ENCODE peak calls at places on chromosomes 11 and 22, in seven cellular contexts. U is epithelial cell of proximal tubule, L is Caco-2, R is left ventricle myocardium inferior, A is fibroblast of villous mesenchyme, B is A549, T is WERI-Rb-1. K is an unnamed sample.

GRCh38 chr22:28012811-28013460 is 93.9 kb upstream of the PITPNB start:
- DNase-seq in R (peak; percentile 0), U (no peak), L (no peak), T (no peak), B (no peak), A (no peak), K (no peak)

GRCh38 chr11:28701760-28702449 is 593.7 kb downstream of the METTL15 start:
- DNase-seq in R (no peak), L (no peak), B (peak; percentile 85), T (no peak), A (no peak), U (peak; percentile 33), K (peak; percentile 29)

GRCh38 chr11:19013181-19013857 is 47.2 kb downstream of the MRGPRX2 start:
- DNase-seq in B (peak; percentile 14), T (peak; percentile 15), A (no peak), U (no peak), R (no peak), L (no peak), K (no peak)

GRCh38 chr11:19326499-19326898 is 85.8 kb upstream of the E2F8 start:
- DNase-seq in A (peak; percentile 42), T (no peak), U (no peak), B (no peak), R (no peak), L (no peak), K (peak; percentile 9)

GRCh38 chr11:22162754-22163153 is 30.1 kb upstream of the ANO5 start:
- DNase-seq in T (no peak), B (no peak), U (no peak), A (no peak), L (no peak), R (no peak), K (no peak)

GRCh38 chr11:508956-509355 is 1.9 kb upstream of the RNH1 start:
- DNase-seq in L (no peak), B (no peak), T (no peak), A (no peak), R (no peak), U (no peak), K (no peak)

GRCh38 chr11:120326845-120327281 is 1.8 kb downstream of the TLCD5 start:
- DNase-seq in U (no peak), B (peak; percentile 35), T (no peak), L (no peak), R (no peak), A (peak; percentile 80), K (no peak)

GRCh38 chr11:134482865-134483264 is 70.8 kb upstream of the B3GAT1 start:
- DNase-seq in T (no peak), A (no peak), R (no peak), B (no peak), U (no peak), L (no peak), K (no peak)

GRCh38 chr11:112172362-112172994 is 2.8 kb upstream of the BCO2 start:
- DNase-seq in B (no peak), R (no peak), L (no peak), A (peak; percentile 48), U (no peak), T (no peak), K (peak; percentile 52)

GRCh38 chr11:118401880-118402590 is 629 bp downstream of the ATP5MG start:
- DNase-seq in A (peak; percentile 93), L (no peak), U (peak; percentile 90), B (peak; percentile 10), R (no peak), T (no peak), K (peak; percentile 53)

GRCh38 chr11:88363566-88364169 is 26.1 kb upstream of the CTSC start:
- DNase-seq in U (no peak), T (no peak), A (peak; percentile 51), R (no peak), B (no peak), L (no peak), K (no peak)

GRCh38 chr11:69598147-69598546 is 42.8 kb upstream of the CCND1 start:
- DNase-seq in R (no peak), U (no peak), L (no peak), T (no peak), A (no peak), B (peak; percentile 47), K (peak; percentile 25)

GRCh38 chr11:9783986-9784385 is 120.1 kb downstream of the SWAP70 start:
- DNase-seq in R (no peak), T (no peak), U (no peak), B (no peak), L (no peak), A (no peak), K (no peak)

GRCh38 chr11:9784602-9785315 is 120.9 kb downstream of the SWAP70 start:
- DNase-seq in R (no peak), U (no peak), T (no peak), L (no peak), A (peak; percentile 45), B (no peak), K (no peak)

GRCh38 chr11:9777525-9777924 is 113.6 kb downstream of the SWAP70 start:
- DNase-seq in T (no peak), L (no peak), A (no peak), B (no peak), U (no peak), R (no peak), K (no peak)

GRCh38 chr11:9777066-9777465 is 113.2 kb downstream of the SWAP70 start:
- DNase-seq in A (no peak), B (no peak), L (no peak), R (no peak), U (no peak), T (no peak), K (no peak)

DNA sequence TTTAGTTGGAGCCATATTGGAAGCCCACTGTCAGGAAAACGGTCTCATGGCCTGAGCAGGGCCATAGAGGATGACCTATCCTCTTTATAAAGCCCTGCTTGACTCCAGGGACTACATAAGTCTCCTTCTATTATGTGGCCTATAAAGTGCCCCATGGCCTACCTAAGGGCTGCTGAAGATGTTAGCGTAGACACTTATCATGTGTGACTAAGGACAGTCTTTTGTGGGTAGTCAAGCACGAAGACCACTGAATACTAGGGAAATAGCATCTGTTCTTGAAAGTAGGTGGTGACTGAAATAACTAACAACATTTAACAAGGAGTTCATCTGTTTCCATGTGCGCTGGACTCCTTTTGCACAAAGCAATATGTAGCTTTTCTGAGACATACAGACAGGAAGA is 117.1 kb downstream of the SWAP70 start:
- DNase-seq in T (no peak), B (no peak), A (no peak), L (no peak), R (no peak), U (no peak), K (no peak)
- H3K4me3 ChIP-seq in T (no peak overlapping the region), B (no peak overlapping the region), A (no peak overlapping the region), L (no peak overlapping the region), R (no peak overlapping the region), U (no peak overlapping the region), K (no peak overlapping the region)

GRCh38 chr11:129375731-129376657 is at the start of gene BARX2:
- DNase-seq in B (peak; percentile 59), U (no peak), L (peak; percentile 88), A (peak; percentile 60), R (peak; percentile 16), T (peak; percentile 22), K (peak; percentile 62)

GRCh38 chr11:129374081-129374992 is 1.3 kb upstream of the BARX2 start:
- DNase-seq in A (no peak), B (peak; percentile 1), L (no peak), R (no peak), T (no peak), U (no peak), K (peak; percentile 20)

GRCh38 chr11:129374993-129375721 is 491 bp upstream of the BARX2 start:
- DNase-seq in R (no peak), L (peak; percentile 83), T (no peak), U (no peak), B (peak; percentile 20), A (peak; percentile 3), K (peak; percentile 45)

GRCh38 chr11:129373489-129373953 is 2.1 kb upstream of the BARX2 start:
- DNase-seq in T (no peak), L (no peak), B (no peak), A (peak; percentile 3), U (no peak), R (no peak), K (peak; percentile 45)

DNA sequence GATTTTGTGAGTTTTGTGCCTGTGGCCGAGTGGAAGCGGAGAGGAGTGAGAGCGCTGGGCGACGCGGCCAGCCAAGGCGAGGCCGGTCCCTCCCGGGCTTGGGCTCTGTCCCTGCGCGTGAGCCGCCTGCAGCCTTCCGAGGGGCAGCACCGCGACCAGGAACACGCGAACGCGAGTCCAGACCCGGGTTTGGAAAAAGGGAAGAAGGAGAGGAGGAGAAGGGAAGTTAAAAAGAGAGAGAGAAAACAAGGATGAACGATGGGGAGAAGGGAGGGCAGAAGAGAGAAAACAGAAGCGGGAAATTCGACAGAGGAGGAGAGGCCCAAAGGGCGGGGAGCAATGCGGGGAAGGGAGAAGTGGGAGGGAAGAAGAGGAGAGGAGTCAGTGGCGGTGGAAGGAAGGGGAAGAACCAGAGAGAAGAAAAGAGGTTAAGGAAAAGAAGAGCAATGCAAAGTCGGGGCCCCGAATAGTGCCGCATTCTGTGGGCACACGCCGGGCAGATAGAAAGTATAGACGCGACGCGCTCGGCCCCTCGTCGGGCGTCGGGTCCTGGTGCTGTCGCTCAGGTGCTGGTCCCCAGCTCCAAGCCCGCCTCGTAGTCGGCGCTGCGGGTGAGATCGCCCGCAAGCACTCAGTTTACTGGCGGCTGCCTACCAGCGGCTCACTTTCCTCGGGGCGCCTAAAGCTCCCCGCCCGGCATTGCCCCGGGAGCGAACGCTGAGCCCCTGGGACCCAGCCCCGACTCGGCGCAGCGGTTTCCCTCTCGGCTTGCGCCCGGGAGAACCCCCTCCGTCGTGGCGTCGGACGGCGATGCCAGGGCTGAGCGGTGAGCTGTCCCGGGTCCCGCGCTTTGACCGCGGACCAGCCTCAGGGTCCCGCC is 2.8 kb upstream of the BARX2 start:
- DNase-seq in A (no peak), L (no peak), U (no peak), T (no peak), B (no peak), R (no peak), K (peak; percentile 27)
- H3K4me3 ChIP-seq in A (no peak overlapping the region), L (no peak overlapping the region), U (peak overlapping the region; percentile 68), T (no peak overlapping the region), B (peak overlapping the region; percentile 42), R (peak overlapping the region; percentile 56), K (no peak overlapping the region)

DNA sequence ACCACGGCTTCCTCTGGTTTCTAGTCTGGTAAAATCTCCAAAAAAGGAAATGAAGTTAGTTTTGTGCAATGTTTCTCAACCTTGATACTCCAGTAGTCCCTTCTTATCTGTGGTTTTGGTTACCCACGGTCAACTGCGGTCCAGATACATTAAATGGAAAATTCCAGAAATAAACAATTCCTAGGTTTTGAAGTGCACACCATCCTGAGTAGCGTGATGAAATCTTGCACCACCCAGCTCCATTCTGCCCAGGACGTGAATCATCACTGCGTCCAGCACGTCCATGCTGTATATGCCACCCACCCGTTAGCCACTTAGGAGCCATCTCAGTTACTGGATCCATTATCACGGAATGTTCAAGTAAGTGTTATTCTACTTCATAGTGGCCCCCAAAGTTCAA is 117.0 kb downstream of the FBXO7 start:
- DNase-seq in U (no peak), A (peak; percentile 99), L (no peak), B (no peak), R (no peak), T (no peak), K (peak; percentile 71)
- H3K4me3 ChIP-seq in U (no peak overlapping the region), A (no peak overlapping the region), L (no peak overlapping the region), B (no peak overlapping the region), R (no peak overlapping the region), T (no peak overlapping the region), K (no peak overlapping the region)

GRCh38 chr11:30605036-30605435 is 18.9 kb upstream of the MPPED2 start:
- DNase-seq in T (no peak), A (no peak), L (no peak), R (no peak), U (no peak), B (no peak), K (no peak)

GRCh38 chr11:30608534-30608933 is 22.4 kb upstream of the MPPED2 start:
- DNase-seq in B (no peak), A (no peak), R (no peak), U (no peak), L (no peak), T (no peak), K (no peak)

GRCh38 chr11:30603357-30603756 is 17.2 kb upstream of the MPPED2 start:
- DNase-seq in A (no peak), B (no peak), L (no peak), U (no peak), R (no peak), T (no peak), K (no peak)
- H3K4me3 ChIP-seq in A (no peak overlapping the region), B (no peak overlapping the region), L (no peak overlapping the region), U (no peak overlapping the region), R (no peak overlapping the region), T (no peak overlapping the region), K (no peak overlapping the region)